ENCODE peak calls at places on chromosomes 1 and 21, in six cellular contexts. One of them, this sample, is unnamed.

GRCh38 chr21:42833439-42833815 is 45.9 kb downstream of the WDR4 start:
- DNase-seq in cardiac fibroblast: no peak
- DNase-seq in AG08395: no peak
- DNase-seq in stimulated activated CD4-positive, alpha-beta T cell treated with anti-CD3 and anti-CD28 coated beads, Interleukin-2, amount 100 ng/mL, for 24 hours: peak
- DNase-seq in NCI-H69: peak
- DNase-seq in activated CD8-positive, alpha-beta T cell treated with anti-CD3 and anti-CD28 coated beads for 36 hours: peak
- DNase-seq in this sample: no peak

GRCh38 chr1:78831731-78832360 is 174.7 kb downstream of the ADGRL4 start:
- DNase-seq in cardiac fibroblast: peak
- DNase-seq in AG08395: peak
- DNase-seq in stimulated activated CD4-positive, alpha-beta T cell treated with anti-CD3 and anti-CD28 coated beads, Interleukin-2, amount 100 ng/mL, for 24 hours: no peak
- DNase-seq in NCI-H69: no peak
- DNase-seq in activated CD8-positive, alpha-beta T cell treated with anti-CD3 and anti-CD28 coated beads for 36 hours: no peak
- DNase-seq in this sample: no peak

GRCh38 chr1:35936828-35937227 is 5.9 kb downstream of the AGO3 start:
- DNase-seq in cardiac fibroblast: peak
- DNase-seq in AG08395: peak
- DNase-seq in stimulated activated CD4-positive, alpha-beta T cell treated with anti-CD3 and anti-CD28 coated beads, Interleukin-2, amount 100 ng/mL, for 24 hours: no peak
- DNase-seq in NCI-H69: no peak
- DNase-seq in activated CD8-positive, alpha-beta T cell treated with anti-CD3 and anti-CD28 coated beads for 36 hours: no peak
- DNase-seq in this sample: no peak

GRCh38 chr21:46603228-46603627 is 1.7 kb downstream of the S100B start:
- DNase-seq in cardiac fibroblast: no peak
- DNase-seq in AG08395: peak
- DNase-seq in stimulated activated CD4-positive, alpha-beta T cell treated with anti-CD3 and anti-CD28 coated beads, Interleukin-2, amount 100 ng/mL, for 24 hours: no peak
- DNase-seq in NCI-H69: no peak
- DNase-seq in activated CD8-positive, alpha-beta T cell treated with anti-CD3 and anti-CD28 coated beads for 36 hours: no peak
- DNase-seq in this sample: no peak

GRCh38 chr1:188782220-188782841 is 1695.3 kb downstream of the BRINP3 start:
- DNase-seq in cardiac fibroblast: peak
- DNase-seq in AG08395: no peak
- DNase-seq in stimulated activated CD4-positive, alpha-beta T cell treated with anti-CD3 and anti-CD28 coated beads, Interleukin-2, amount 100 ng/mL, for 24 hours: no peak
- DNase-seq in NCI-H69: peak
- DNase-seq in activated CD8-positive, alpha-beta T cell treated with anti-CD3 and anti-CD28 coated beads for 36 hours: peak
- DNase-seq in this sample: no peak

GRCh38 chr21:33668620-33669019 is 26.3 kb downstream of the ITSN1 start:
- DNase-seq in cardiac fibroblast: no peak
- DNase-seq in AG08395: no peak
- DNase-seq in stimulated activated CD4-positive, alpha-beta T cell treated with anti-CD3 and anti-CD28 coated beads, Interleukin-2, amount 100 ng/mL, for 24 hours: no peak
- DNase-seq in NCI-H69: no peak
- DNase-seq in activated CD8-positive, alpha-beta T cell treated with anti-CD3 and anti-CD28 coated beads for 36 hours: no peak
- DNase-seq in this sample: no peak

GRCh38 chr1:43691871-43692815 is 15.2 kb upstream of the ST3GAL3 start:
- DNase-seq in cardiac fibroblast: no peak
- DNase-seq in AG08395: no peak
- DNase-seq in stimulated activated CD4-positive, alpha-beta T cell treated with anti-CD3 and anti-CD28 coated beads, Interleukin-2, amount 100 ng/mL, for 24 hours: no peak
- DNase-seq in NCI-H69: no peak
- DNase-seq in activated CD8-positive, alpha-beta T cell treated with anti-CD3 and anti-CD28 coated beads for 36 hours: no peak
- DNase-seq in this sample: no peak

GRCh38 chr21:28857720-28858119 is 135.0 kb downstream of the LTN1 start:
- DNase-seq in cardiac fibroblast: no peak
- DNase-seq in AG08395: no peak
- DNase-seq in stimulated activated CD4-positive, alpha-beta T cell treated with anti-CD3 and anti-CD28 coated beads, Interleukin-2, amount 100 ng/mL, for 24 hours: no peak
- DNase-seq in NCI-H69: no peak
- DNase-seq in activated CD8-positive, alpha-beta T cell treated with anti-CD3 and anti-CD28 coated beads for 36 hours: no peak
- DNase-seq in this sample: no peak

GRCh38 chr1:998905-999796 is 746 bp downstream of the HES4 start:
- DNase-seq in cardiac fibroblast: peak
- DNase-seq in AG08395: no peak
- DNase-seq in stimulated activated CD4-positive, alpha-beta T cell treated with anti-CD3 and anti-CD28 coated beads, Interleukin-2, amount 100 ng/mL, for 24 hours: no peak
- DNase-seq in NCI-H69: peak
- DNase-seq in activated CD8-positive, alpha-beta T cell treated with anti-CD3 and anti-CD28 coated beads for 36 hours: peak
- DNase-seq in this sample: peak

GRCh38 chr1:202968351-202968750 is 1.3 kb upstream of the CYB5R1 start:
- DNase-seq in cardiac fibroblast: no peak
- DNase-seq in AG08395: no peak
- DNase-seq in stimulated activated CD4-positive, alpha-beta T cell treated with anti-CD3 and anti-CD28 coated beads, Interleukin-2, amount 100 ng/mL, for 24 hours: no peak
- DNase-seq in NCI-H69: no peak
- DNase-seq in activated CD8-positive, alpha-beta T cell treated with anti-CD3 and anti-CD28 coated beads for 36 hours: no peak
- DNase-seq in this sample: no peak

GRCh38 chr1:191752342-191752741 is 405.9 kb upstream of the RGS18 start:
- DNase-seq in cardiac fibroblast: no peak
- DNase-seq in AG08395: no peak
- DNase-seq in stimulated activated CD4-positive, alpha-beta T cell treated with anti-CD3 and anti-CD28 coated beads, Interleukin-2, amount 100 ng/mL, for 24 hours: no peak
- DNase-seq in NCI-H69: no peak
- DNase-seq in activated CD8-positive, alpha-beta T cell treated with anti-CD3 and anti-CD28 coated beads for 36 hours: no peak
- DNase-seq in this sample: no peak